ENCODE peak calls at places on chromosomes 4 and X, in nine cellular contexts. X is NCI-H2227 treated with DMSO at 0.1 percent for 48 hours; M is NCI-H1694; Q is astrocyte; U is activated naive CD4-positive, alpha-beta T cell treated with anti-CD3 and anti-CD28 coated beads, Interleukin-2, amount 10 ng/mL, durations not matched to agents 7 days and 5 days; N is adipocyte; E is stimulated activated naive CD8-positive, alpha-beta T cell treated with anti-CD3 and anti-CD28 coated beads, Interleukin-15, Interleukin-2, amounts not matched to agents 100 U/mL and 50 U/mL, for 24 hours; C is GM18507; A is anterior cingulate cortex. O is an unnamed sample.

GRCh38 chrX:110042521-110042920 is 39.6 kb downstream of the TMEM164 start:
- DNase-seq in X (no peak), M (no peak), Q (peak), U (no peak), N (no peak), E (no peak), C (no peak), A (no peak), O (no peak)

GRCh38 chr4:56817840-56818491 is 3.5 kb downstream of the SPINK2 start:
- DNase-seq in X (no peak), M (no peak), Q (peak), U (peak), N (no peak), E (peak), C (peak), A (no peak), O (no peak)

GRCh38 chr4:25857403-25857802 is 5.4 kb downstream of the SEL1L3 start:
- DNase-seq in X (no peak), M (no peak), Q (no peak), U (no peak), N (no peak), E (no peak), C (no peak), A (no peak), O (no peak)

GRCh38 chr4:73902038-73902637 is 32.9 kb downstream of the CXCL1 start:
- DNase-seq in X (no peak), M (no peak), Q (peak), U (no peak), N (no peak), E (no peak), C (no peak), A (no peak), O (peak)

GRCh38 chr4:76637704-76638361 is 202.8 kb downstream of the SHROOM3 start:
- DNase-seq in X (no peak), M (no peak), Q (no peak), U (no peak), N (no peak), E (no peak), C (no peak), A (no peak), O (no peak)

GRCh38 chr4:100823066-100823992 is 305.5 kb upstream of the EMCN start:
- DNase-seq in X (no peak), M (no peak), Q (peak), U (no peak), N (peak), E (peak), C (no peak), A (no peak), O (peak)

GRCh38 chr4:74230902-74231499 is 73.1 kb downstream of the MTHFD2L start:
- DNase-seq in X (no peak), M (no peak), Q (peak), U (no peak), N (peak), E (peak), C (no peak), A (no peak), O (peak)

GRCh38 chrX:150506486-150506885 is 61.9 kb upstream of the MTM1 start:
- DNase-seq in X (no peak), M (no peak), Q (no peak), U (no peak), N (no peak), E (no peak), C (no peak), A (no peak), O (no peak)